ENCODE peak calls at places on chromosomes 16 and 17, in four cellular contexts. Z is PC-9, X is heart left ventricle, N is cardiac muscle cell. U is an unnamed sample.

GRCh38 chr16:19175492-19176262 is 7.6 kb downstream of the SYT17 start:
- DNase-seq in Z (no peak), X (no peak), N (peak; percentile 60), U (no peak)

GRCh38 chr17:68777856-68778694 is 176.9 kb upstream of the FAM20A start:
- DNase-seq in Z (no peak), X (no peak), N (no peak), U (no peak)

GRCh38 chr17:60671482-60671881 is 6.2 kb upstream of the BCAS3 start:
- DNase-seq in Z (no peak), X (no peak), N (no peak), U (no peak)

GRCh38 chr16:78995441-78995840 is 605.1 kb downstream of the MAF start:
- DNase-seq in Z (no peak), X (no peak), N (no peak), U (no peak)

GRCh38 chr17:57597531-57598453 is 147.3 kb downstream of the CCDC182 start:
- DNase-seq in Z (peak; percentile 36), X (peak; percentile 75), N (peak; percentile 86), U (peak; percentile 76)

GRCh38 chr17:4679652-4680051 is 24.3 kb downstream of the PELP1 start:
- DNase-seq in Z (peak; percentile 69), X (no peak), N (peak; percentile 46), U (no peak)

GRCh38 chr16:12090162-12090552 is 113.6 kb downstream of the SNX29 start:
- DNase-seq in Z (no peak), X (no peak), N (no peak), U (no peak)

GRCh38 chr17:51428668-51429486 is 168.5 kb downstream of the UTP18 start:
- DNase-seq in Z (no peak), X (no peak), N (no peak), U (no peak)

GRCh38 chr16:83992624-83993023 is 24.6 kb downstream of the NECAB2 start:
- DNase-seq in Z (no peak), X (peak; percentile 58), N (peak; percentile 83), U (no peak)

GRCh38 chr17:1597861-1598342 is 30.7 kb downstream of the SLC43A2 start:
- DNase-seq in Z (no peak), X (no peak), N (no peak), U (no peak)

GRCh38 chr17:76078859-76079576 is at the start of gene ZACN:
- DNase-seq in Z (no peak), X (no peak), N (no peak), U (no peak)

GRCh38 chr16:68425498-68426354 is 22.6 kb downstream of the SMPD3 start:
- DNase-seq in Z (no peak), X (no peak), N (no peak), U (no peak)

GRCh38 chr16:87490091-87490798 is 2.6 kb downstream of the ZCCHC14 start:
- DNase-seq in Z (no peak), X (no peak), N (peak; percentile 15), U (no peak)

GRCh38 chr16:28261916-28262315 is 30.4 kb upstream of the SBK1 start:
- DNase-seq in Z (peak; percentile 66), X (peak; percentile 71), N (no peak), U (no peak)

GRCh38 chr16:1865902-1866690 is 5.9 kb downstream of the MEIOB start:
- DNase-seq in Z (no peak), X (no peak), N (no peak), U (no peak)

GRCh38 chr17:77374170-77374936 is 233.6 kb downstream of the SEC14L1 start:
- DNase-seq in Z (no peak), X (peak; percentile 88), N (peak; percentile 93), U (peak; percentile 83)

GRCh38 chr17:81578038-81578441 is 25.9 kb upstream of the FAAP100 start:
- DNase-seq in Z (peak; percentile 40), X (no peak), N (peak; percentile 73), U (no peak)

GRCh38 chr16:67917140-67917851 is 14.4 kb downstream of the CTRL start:
- DNase-seq in Z (no peak), X (peak; percentile 63), N (no peak), U (no peak)

GRCh38 chr16:57042157-57043111 is 49.9 kb upstream of the CPNE2 start:
- DNase-seq in Z (no peak), X (no peak), N (no peak), U (no peak)

GRCh38 chr16:48829361-48829760 is 219.4 kb upstream of the N4BP1 start:
- DNase-seq in Z (no peak), X (no peak), N (no peak), U (no peak)

GRCh38 chr17:43170766-43171681 is at the start of gene NBR1:
- DNase-seq in Z (peak; percentile 93), X (peak; percentile 95), N (peak; percentile 99), U (peak; percentile 91)

GRCh38 chr17:43175213-43176118 is 4.5 kb downstream of the NBR1 start:
- DNase-seq in Z (no peak), X (no peak), N (peak; percentile 74), U (no peak)

GRCh38 chr17:43170140-43170765 is 761 bp upstream of the NBR1 start:
- DNase-seq in Z (peak; percentile 85), X (peak; percentile 90), N (peak; percentile 98), U (peak; percentile 70)

GRCh38 chr17:43169561-43170139 is 1.4 kb upstream of the NBR1 start:
- DNase-seq in Z (peak; percentile 10), X (peak; percentile 23), N (peak; percentile 49), U (peak; percentile 34)

GRCh38 chr17:43171761-43172487 is 910 bp downstream of the NBR1 start:
- DNase-seq in Z (peak; percentile 48), X (peak; percentile 47), N (peak; percentile 96), U (peak; percentile 20)
- TF ChIP-seq CTCF in Z (no peak), X (peak; percentile 8), N (peak; percentile 38), U (no peak)

DNA sequence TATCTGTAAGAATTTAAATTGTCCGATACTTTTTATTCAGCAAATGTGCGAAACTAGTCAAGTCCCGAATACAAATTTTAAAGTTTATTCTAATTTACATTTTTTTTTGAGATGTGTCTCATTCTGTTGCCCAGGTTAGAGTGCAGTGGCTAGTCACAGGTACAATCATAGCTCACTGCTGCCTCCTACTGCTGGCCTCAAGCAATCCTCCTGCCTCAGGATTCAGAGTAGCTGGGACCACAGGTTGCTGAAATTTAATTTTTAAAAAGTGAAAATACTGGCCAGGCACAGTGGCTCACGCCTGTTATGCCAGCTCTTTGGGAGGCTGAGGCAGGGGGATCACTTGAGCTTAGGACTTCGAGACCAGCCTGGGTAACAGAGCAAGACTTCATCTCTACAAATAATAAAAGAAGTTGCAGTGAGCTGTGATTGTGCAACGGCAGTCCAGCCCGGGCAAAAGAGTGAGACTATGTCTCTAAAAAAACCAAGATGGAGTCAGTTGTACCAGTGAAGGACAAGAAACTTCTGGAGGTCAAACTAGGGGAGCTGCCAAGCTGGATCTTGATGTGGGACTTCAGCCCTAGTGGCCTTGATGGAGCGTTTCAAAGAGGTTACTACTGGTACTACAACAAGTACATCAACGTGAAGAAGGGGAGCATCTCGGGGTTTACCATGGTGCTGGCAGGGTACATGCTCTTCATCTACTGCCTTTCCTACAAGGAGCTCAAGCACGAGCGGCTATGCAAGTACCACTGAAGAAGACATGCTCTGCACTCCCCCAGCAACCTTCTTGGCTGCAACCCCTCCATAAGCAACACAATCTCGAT is 5.6 kb downstream of the POLG2 start:
- DNase-seq in Z (peak; percentile 25), X (peak; percentile 29), N (peak; percentile 67), U (peak; percentile 49)
- TF ChIP-seq CTCF in Z (peak; percentile 84), X (peak; percentile 50), N (peak; percentile 75), U (peak; percentile 66)

GRCh38 chr16:50491516-50491915 is 56.7 kb upstream of the NKD1 start:
- DNase-seq in Z (no peak), X (no peak), N (no peak), U (no peak)
- TF ChIP-seq CTCF in Z (no peak), X (no peak), N (no peak), U (no peak)

GRCh38 chr16:51967566-51967965 is 579.4 kb downstream of the TOX3 start:
- DNase-seq in Z (no peak), X (no peak), N (no peak), U (no peak)

GRCh38 chr16:51968756-51969155 is 578.2 kb downstream of the TOX3 start:
- DNase-seq in Z (no peak), X (no peak), N (no peak), U (no peak)

GRCh38 chr16:51971184-51971583 is 575.8 kb downstream of the TOX3 start:
- DNase-seq in Z (no peak), X (no peak), N (peak; percentile 8), U (peak; percentile 49)
- TF ChIP-seq CTCF in Z (peak; percentile 35), X (no peak), N (peak; percentile 31), U (peak; percentile 54)

DNA sequence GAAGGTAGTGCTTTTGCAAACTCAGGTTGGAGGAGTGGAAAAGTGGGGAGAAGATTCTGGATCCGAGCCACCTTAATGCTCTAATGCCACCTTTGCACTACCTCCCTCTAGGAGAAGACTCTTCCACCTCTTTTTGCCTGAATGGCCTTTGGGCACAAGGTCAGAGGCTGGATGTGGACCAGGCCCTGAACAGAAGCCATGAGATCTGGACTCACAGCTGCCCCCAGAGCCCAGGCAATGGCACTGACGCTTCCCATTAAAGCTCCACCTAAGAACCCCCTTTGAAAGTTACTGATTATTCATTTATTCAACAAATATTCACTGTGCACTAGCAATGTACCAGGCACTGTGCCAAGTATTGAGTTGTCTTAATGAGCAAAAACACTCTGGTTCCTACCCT is 3.2 kb downstream of the SHBG start:
- DNase-seq in Z (no peak), X (no peak), N (no peak), U (no peak)
- TF ChIP-seq CTCF in Z (no peak), X (no peak), N (no peak), U (no peak)

DNA sequence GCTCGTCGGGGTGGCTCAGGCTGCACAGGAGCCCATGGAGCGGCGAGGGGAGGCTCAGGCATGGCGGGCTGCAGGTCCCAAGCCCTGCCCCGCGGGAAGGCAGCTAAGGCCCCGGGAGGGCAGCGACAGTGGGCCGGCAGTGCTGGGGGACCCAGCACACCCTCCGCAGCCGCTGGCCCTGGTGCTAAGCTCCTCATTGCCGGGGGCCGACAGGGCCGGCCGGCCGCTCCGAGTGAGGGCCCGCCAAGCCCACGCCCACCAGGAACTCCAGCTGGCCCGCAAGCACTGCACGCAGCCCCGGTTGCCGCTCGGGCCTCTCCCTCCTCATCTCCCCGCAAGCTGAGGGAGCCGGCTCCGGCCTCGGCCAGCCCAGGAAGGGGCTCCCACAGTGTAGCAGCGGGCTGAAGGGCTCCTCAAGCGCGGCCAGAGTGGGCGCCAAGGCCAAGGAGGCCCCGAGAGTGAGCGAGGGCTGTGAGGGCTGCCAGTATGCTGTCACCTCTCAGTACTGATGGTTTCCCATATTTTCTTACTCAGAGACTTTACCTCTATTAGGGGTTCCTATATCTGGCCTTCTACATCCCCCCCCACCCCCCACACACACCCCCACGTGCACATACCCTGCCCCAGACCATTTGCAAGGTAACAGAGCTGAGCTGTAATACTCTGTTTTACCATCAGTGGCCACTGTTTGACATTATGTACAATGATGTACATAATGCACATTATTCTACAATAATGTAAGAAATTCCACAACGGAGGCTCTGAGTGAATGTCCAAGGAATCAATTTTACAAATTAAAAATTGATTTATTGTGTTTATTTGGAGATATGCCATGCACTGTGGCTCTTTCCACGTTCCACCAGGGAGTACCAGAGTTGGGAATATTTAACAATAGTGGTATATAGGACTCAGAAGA is 3.7 kb upstream of the VAT1L start:
- DNase-seq in Z (no peak), X (no peak), N (peak; percentile 17), U (no peak)
- TF ChIP-seq CTCF in Z (no peak), X (peak; percentile 30), N (peak; percentile 30), U (peak; percentile 30)

DNA sequence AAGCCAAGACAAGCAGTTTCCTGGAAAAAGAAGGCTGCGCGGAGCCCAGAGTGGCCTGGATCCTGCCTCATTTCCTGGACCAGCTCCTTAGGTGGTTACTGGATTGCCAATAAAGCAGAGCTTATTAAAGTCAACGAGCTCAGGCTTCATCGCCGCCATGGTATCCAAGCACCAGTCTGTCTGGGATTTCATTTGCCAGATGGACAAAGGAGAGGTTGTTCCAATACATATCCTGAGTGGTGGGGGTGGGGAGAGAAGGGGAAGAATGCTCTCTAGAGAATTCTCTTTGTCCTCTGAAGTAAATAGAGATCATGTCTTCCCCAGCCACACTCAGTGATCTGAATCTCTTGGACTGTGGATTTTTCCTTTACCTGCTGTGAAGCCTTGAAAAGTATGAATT is 17.8 kb downstream of the PRAC1 start:
- DNase-seq in Z (no peak), X (no peak), N (no peak), U (no peak)
- TF ChIP-seq CTCF in Z (no peak), X (no peak), N (no peak), U (no peak)

U was measured in endothelial cell.